ENCODE peak calls at places on chromosomes 16 and 17, in six cellular contexts. T is neuronal stem cell, V is H9, U is H1, C is trophoblast cell, J is mesenchymal stem cell. A is an unnamed sample.

GRCh38 chr17:39011907-39012468 is 44.8 kb upstream of the FBXO47 start:
- DNase-seq in T (peak; percentile 27), V (peak; percentile 86), U (peak; percentile 77), C (no peak), J (no peak), A (no peak)

GRCh38 chr16:56519459-56520250 is at the start of gene BBS2:
- DNase-seq in T (peak; percentile 72), V (peak; percentile 87), U (peak; percentile 94), C (peak; percentile 99), J (peak; percentile 85), A (peak; percentile 71)

GRCh38 chr16:50602531-50603205 is 54.5 kb downstream of the NKD1 start:
- DNase-seq in T (no peak), V (no peak), U (no peak), C (no peak), J (no peak), A (no peak)

GRCh38 chr17:48835971-48836370 is 5.1 kb downstream of the CALCOCO2 start:
- DNase-seq in T (no peak), V (no peak), U (no peak), C (no peak), J (no peak), A (no peak)

GRCh38 chr17:27430882-27431491 is 25.3 kb upstream of the KSR1 start:
- DNase-seq in T (peak; percentile 15), V (peak; percentile 78), U (peak; percentile 61), C (peak; percentile 57), J (peak; percentile 56), A (peak; percentile 51)

GRCh38 chr16:85759631-85760419 is 8.9 kb upstream of the C16orf74 start:
- DNase-seq in T (no peak), V (peak; percentile 62), U (peak; percentile 75), C (peak; percentile 43), J (no peak), A (no peak)

GRCh38 chr16:1534021-1535020 is 855 bp downstream of the TMEM204 start:
- DNase-seq in T (no peak), V (no peak), U (no peak), C (no peak), J (no peak), A (peak; percentile 11)

GRCh38 chr16:47018223-47018891 is 44.9 kb upstream of the DNAJA2 start:
- DNase-seq in T (peak; percentile 35), V (peak; percentile 62), U (no peak), C (peak; percentile 74), J (peak; percentile 6), A (peak; percentile 10)

GRCh38 chr16:24013733-24014645 is 178.2 kb downstream of the PRKCB start:
- DNase-seq in T (no peak), V (no peak), U (no peak), C (peak; percentile 18), J (no peak), A (no peak)

GRCh38 chr17:11608396-11608795 is 10.1 kb downstream of the DNAH9 start:
- DNase-seq in T (no peak), V (no peak), U (no peak), C (no peak), J (no peak), A (no peak)

GRCh38 chr16:84502581-84502980 is 1.9 kb downstream of the MEAK7 start:
- DNase-seq in T (no peak), V (no peak), U (no peak), C (no peak), J (no peak), A (no peak)

GRCh38 chr16:261031-261691 is 14.6 kb downstream of the RGS11 start:
- DNase-seq in T (no peak), V (no peak), U (no peak), C (no peak), J (no peak), A (no peak)

GRCh38 chr16:88477631-88478030 is 24.6 kb downstream of the ZFPM1 start:
- DNase-seq in T (no peak), V (no peak), U (no peak), C (no peak), J (no peak), A (no peak)

GRCh38 chr17:66227212-66228045 is 1.8 kb downstream of the APOH start:
- DNase-seq in T (no peak), V (no peak), U (no peak), C (no peak), J (no peak), A (no peak)

GRCh38 chr17:50364715-50365114 is 8.3 kb downstream of the MRPL27 start:
- DNase-seq in T (no peak), V (peak; percentile 74), U (no peak), C (no peak), J (peak; percentile 58), A (peak; percentile 65)

GRCh38 chr16:50279142-50279865 is 13.0 kb downstream of the ADCY7 start:
- DNase-seq in T (no peak), V (no peak), U (no peak), C (peak; percentile 43), J (no peak), A (no peak)

GRCh38 chr17:30920683-30921543 is 832 bp upstream of the ADAP2 start:
- DNase-seq in T (no peak), V (no peak), U (no peak), C (peak; percentile 99), J (peak; percentile 55), A (peak; percentile 37)

GRCh38 chr16:81615833-81616232 is 163.3 kb upstream of the PLCG2 start:
- DNase-seq in T (no peak), V (no peak), U (no peak), C (no peak), J (no peak), A (no peak)

DNA sequence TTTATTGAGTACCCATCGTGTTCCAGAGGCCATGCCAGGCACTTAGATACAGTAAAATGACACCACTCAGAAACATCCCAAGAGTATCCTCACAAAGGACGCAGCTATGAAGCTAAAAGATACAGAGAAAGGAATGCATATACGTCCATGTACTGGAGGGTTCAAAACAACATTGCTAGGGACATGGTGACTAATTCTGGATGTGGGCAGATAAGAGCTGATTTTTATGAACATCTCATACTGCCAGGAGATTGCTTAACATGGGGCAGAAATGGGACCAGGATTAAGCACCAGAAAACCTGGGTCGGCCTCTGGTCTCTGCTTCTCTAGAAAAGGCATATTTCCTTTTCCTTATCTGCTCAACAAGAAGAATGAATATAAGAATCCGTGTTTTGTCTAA is 15.4 kb upstream of the CCL5 start:
- DNase-seq in T (no peak), V (no peak), U (no peak), C (peak; percentile 78), J (peak; percentile 44), A (peak; percentile 29)
- H3K18ac ChIP-seq in T (no peak overlapping the region), V (no peak overlapping the region), U (no peak overlapping the region), C (no peak overlapping the region), J (no peak overlapping the region), A (no peak overlapping the region)

DNA sequence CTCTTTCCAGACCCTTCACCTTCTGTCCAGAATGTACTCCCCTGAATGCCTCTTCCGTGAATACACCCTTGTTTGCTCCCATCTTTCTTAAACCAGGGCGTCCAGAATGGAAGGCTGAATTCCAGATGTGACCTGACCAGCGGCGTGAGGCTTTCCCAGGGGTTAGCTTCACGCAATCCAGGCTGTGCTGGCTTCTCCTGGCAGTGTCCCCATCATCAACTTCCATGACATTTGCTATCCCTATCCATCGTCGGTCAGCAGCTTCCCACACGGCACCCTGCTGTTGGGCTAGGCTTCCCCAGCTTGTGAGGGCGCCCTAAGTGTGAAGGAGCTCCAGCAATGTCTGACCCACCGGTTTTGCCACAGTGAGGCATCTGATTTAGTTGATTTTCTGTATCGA is 339.8 kb upstream of the TNRC6C start:
- DNase-seq in T (no peak), V (no peak), U (no peak), C (no peak), J (no peak), A (no peak)
- H3K14ac ChIP-seq in T (no peak overlapping the region), V (no peak overlapping the region), U (no peak overlapping the region), C (no peak overlapping the region), J (no peak overlapping the region), A (no peak overlapping the region)

GRCh38 chr16:28289939-28290862 is 2.1 kb upstream of the SBK1 start:
- DNase-seq in T (no peak), V (no peak), U (no peak), C (no peak), J (no peak), A (no peak)

GRCh38 chr16:28293589-28293935 is 1.2 kb downstream of the SBK1 start:
- DNase-seq in T (no peak), V (no peak), U (no peak), C (no peak), J (no peak), A (no peak)

GRCh38 chr16:28294201-28294600 is 1.9 kb downstream of the SBK1 start:
- DNase-seq in T (no peak), V (no peak), U (no peak), C (no peak), J (no peak), A (no peak)

GRCh38 chr16:28292731-28293588 is 635 bp downstream of the SBK1 start:
- DNase-seq in T (peak; percentile 57), V (peak; percentile 93), U (peak; percentile 88), C (no peak), J (no peak), A (no peak)

DNA sequence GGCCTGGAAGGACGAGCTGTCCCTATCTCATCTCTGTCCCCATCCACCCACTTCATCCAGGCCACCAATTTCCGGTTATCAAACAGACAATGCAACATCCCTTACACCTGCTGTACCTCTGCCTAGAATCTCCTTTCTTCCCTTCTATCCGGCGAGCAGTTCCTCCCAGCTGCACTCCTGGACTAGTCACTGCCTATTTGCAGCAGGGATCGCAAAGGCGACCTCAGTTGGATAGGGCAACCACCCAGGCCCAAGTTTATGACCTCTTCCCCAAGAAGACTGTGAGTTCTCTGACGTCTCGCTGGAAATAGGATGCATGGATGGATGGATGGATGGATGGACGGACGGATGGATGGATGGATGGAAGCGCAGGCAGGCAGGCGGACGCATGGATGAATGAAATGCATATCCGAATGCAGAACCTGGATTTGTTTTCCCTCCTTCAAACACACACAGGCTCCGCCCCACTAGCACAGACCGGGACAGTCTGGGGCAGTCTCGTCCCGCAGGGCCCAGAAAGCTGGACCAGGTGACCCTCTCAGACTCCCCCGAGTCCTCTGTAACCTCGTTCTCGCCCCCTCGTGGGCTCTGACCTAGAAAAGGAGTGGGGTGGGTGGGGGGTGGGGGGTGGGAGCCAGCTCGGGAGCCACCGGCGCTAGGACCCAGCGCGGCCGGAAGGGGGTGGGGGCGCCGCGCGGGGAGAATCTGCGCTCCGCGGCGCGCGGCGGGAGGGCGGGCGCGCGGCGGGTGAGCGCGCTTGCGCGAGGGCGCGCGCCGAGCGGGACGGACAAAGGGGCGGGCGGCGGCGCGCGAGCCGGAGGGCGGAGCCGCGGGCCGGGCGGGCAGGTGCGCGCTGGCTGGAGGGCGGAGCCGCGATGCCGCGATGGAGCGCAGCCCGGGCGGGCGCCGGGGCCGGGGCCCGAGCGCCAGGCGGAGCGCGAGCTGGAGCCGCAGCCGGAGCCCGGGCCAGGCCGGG is at the start of gene SBK1:
- DNase-seq in T (peak; percentile 81), V (peak; percentile 80), U (peak; percentile 83), C (peak; percentile 84), J (peak; percentile 50), A (peak; percentile 38)
- H3K18ac ChIP-seq in T (peak within 1 kb of the TSS; percentile 98), V (peak within 1 kb of the TSS; percentile 86), U (peak within 1 kb of the TSS; percentile 96), C (peak within 1 kb of the TSS; percentile 91), J (peak within 1 kb of the TSS; percentile 13), A (peak within 1 kb of the TSS; percentile 37)

GRCh38 chr16:11554054-11554453 is 32.7 kb downstream of the LITAF start:
- DNase-seq in T (no peak), V (no peak), U (no peak), C (no peak), J (no peak), A (no peak)

GRCh38 chr16:11552445-11552844 is 34.3 kb downstream of the LITAF start:
- DNase-seq in T (no peak), V (no peak), U (no peak), C (no peak), J (no peak), A (no peak)

GRCh38 chr16:11551842-11552241 is 34.9 kb downstream of the LITAF start:
- DNase-seq in T (no peak), V (no peak), U (no peak), C (no peak), J (no peak), A (no peak)

GRCh38 chr16:11550651-11551498 is 35.8 kb downstream of the LITAF start:
- DNase-seq in T (no peak), V (no peak), U (no peak), C (peak; percentile 63), J (no peak), A (no peak)

GRCh38 chr16:11553371-11553770 is 33.3 kb downstream of the LITAF start:
- DNase-seq in T (no peak), V (no peak), U (no peak), C (no peak), J (no peak), A (no peak)
- H3K14ac ChIP-seq in T (no peak overlapping the region), V (no peak overlapping the region), U (no peak overlapping the region), C (no peak overlapping the region), J (no peak overlapping the region), A (no peak overlapping the region)

A was measured in IMR-90.